ENCODE peak calls at places on chromosomes 16 and 17, in seven cellular contexts. L, M, Y, V, D, C and S are unnamed samples.
A peak's percentile ranks its signal among the peaks of the same experiment; 100 is the strongest.

GRCh38 chr16:2532494-2533141 is 1.4 kb upstream of the CEMP1 start:
- DNase-seq in L (no peak), M (peak; percentile 89), Y (peak; percentile 53), V (peak; percentile 53), D (peak; percentile 54), C (no peak), S (peak; percentile 75)

GRCh38 chr17:77096570-77097214 is 44.1 kb upstream of the SEC14L1 start:
- DNase-seq in L (no peak), M (no peak), Y (peak; percentile 26), V (peak; percentile 47), D (no peak), C (no peak), S (peak; percentile 52)

GRCh38 chr16:24508614-24509013 is 30.8 kb upstream of the RBBP6 start:
- DNase-seq in L (peak; percentile 62), M (no peak), Y (peak; percentile 71), V (no peak), D (no peak), C (peak; percentile 26), S (no peak)

GRCh38 chr17:50696365-50696879 is 11.3 kb downstream of the ANKRD40 start:
- DNase-seq in L (no peak), M (no peak), Y (no peak), V (no peak), D (no peak), C (no peak), S (no peak)

GRCh38 chr16:9316615-9317014 is 225.2 kb downstream of the HAPSTR1 start:
- DNase-seq in L (no peak), M (no peak), Y (no peak), V (no peak), D (no peak), C (no peak), S (no peak)

GRCh38 chr17:47708864-47709541 is 15.0 kb downstream of the TBKBP1 start:
- DNase-seq in L (no peak), M (no peak), Y (no peak), V (no peak), D (no peak), C (no peak), S (no peak)

GRCh38 chr16:919658-920631 is 50.8 kb downstream of the LMF1 start:
- DNase-seq in L (no peak), M (no peak), Y (no peak), V (no peak), D (no peak), C (no peak), S (no peak)

GRCh38 chr17:61253293-61253801 is 146.3 kb upstream of the TBX2 start:
- DNase-seq in L (no peak), M (no peak), Y (no peak), V (no peak), D (no peak), C (no peak), S (no peak)

GRCh38 chr17:75750661-75751423 is 14.2 kb downstream of the GALK1 start:
- DNase-seq in L (no peak), M (no peak), Y (no peak), V (no peak), D (no peak), C (no peak), S (no peak)

GRCh38 chr16:89437991-89438390 is 52.4 kb downstream of the ANKRD11 start:
- DNase-seq in L (no peak), M (no peak), Y (no peak), V (no peak), D (no peak), C (no peak), S (no peak)

GRCh38 chr16:50300942-50301625 is 34.7 kb downstream of the ADCY7 start:
- DNase-seq in L (no peak), M (peak; percentile 42), Y (no peak), V (no peak), D (no peak), C (no peak), S (no peak)

GRCh38 chr17:64399071-64399766 is 8.6 kb upstream of the PECAM1 start:
- DNase-seq in L (no peak), M (no peak), Y (peak; percentile 50), V (no peak), D (no peak), C (no peak), S (no peak)

GRCh38 chr17:41666336-41666680 is 22.4 kb upstream of the EIF1 start:
- DNase-seq in L (no peak), M (no peak), Y (peak; percentile 59), V (peak; percentile 78), D (peak; percentile 63), C (no peak), S (peak; percentile 53)

GRCh38 chr17:73396429-73397277 is 84.9 kb upstream of the CDC42EP4 start:
- DNase-seq in L (no peak), M (no peak), Y (no peak), V (no peak), D (no peak), C (no peak), S (no peak)

GRCh38 chr16:65285128-65286120 is 163.6 kb upstream of the CDH11 start:
- DNase-seq in L (no peak), M (no peak), Y (no peak), V (no peak), D (no peak), C (no peak), S (no peak)

GRCh38 chr17:57819273-57819672 is 30.6 kb downstream of the MRPS23 start:
- DNase-seq in L (no peak), M (no peak), Y (peak; percentile 83), V (no peak), D (no peak), C (no peak), S (no peak)

GRCh38 chr16:82801361-82801760 is 174.6 kb downstream of the CDH13 start:
- DNase-seq in L (peak; percentile 48), M (no peak), Y (peak; percentile 32), V (no peak), D (peak; percentile 5), C (no peak), S (no peak)

GRCh38 chr16:69406780-69407331 is 17.6 kb upstream of the CYB5B start:
- DNase-seq in L (no peak), M (no peak), Y (no peak), V (no peak), D (no peak), C (no peak), S (no peak)

GRCh38 chr17:45372325-45372869 is 55.6 kb upstream of the MAP3K14 start:
- DNase-seq in L (no peak), M (no peak), Y (no peak), V (no peak), D (no peak), C (no peak), S (no peak)

GRCh38 chr16:87627542-87628245 is 25.4 kb downstream of the JPH3 start:
- DNase-seq in L (no peak), M (no peak), Y (no peak), V (no peak), D (no peak), C (no peak), S (no peak)

GRCh38 chr16:68488559-68488958 is 40.3 kb upstream of the SMPD3 start:
- DNase-seq in L (no peak), M (no peak), Y (no peak), V (no peak), D (no peak), C (no peak), S (no peak)

GRCh38 chr16:75252946-75253911 is 1.8 kb upstream of the BCAR1 start:
- DNase-seq in L (no peak), M (no peak), Y (no peak), V (no peak), D (no peak), C (no peak), S (no peak)

GRCh38 chr17:185445-186138 is 4.1 kb upstream of the DOC2B start:
- DNase-seq in L (no peak), M (no peak), Y (peak; percentile 75), V (no peak), D (peak; percentile 51), C (no peak), S (no peak)

GRCh38 chr16:30185683-30186421 is 2.5 kb downstream of the CORO1A start:
- DNase-seq in L (no peak), M (peak; percentile 56), Y (no peak), V (peak; percentile 86), D (peak; percentile 82), C (no peak), S (peak; percentile 90)

GRCh38 chr16:19864566-19864965 is 20.1 kb downstream of the GPRC5B start:
- DNase-seq in L (no peak), M (no peak), Y (no peak), V (no peak), D (no peak), C (no peak), S (no peak)

GRCh38 chr17:48539177-48539576 is 5.7 kb downstream of the HOXB2 start:
- DNase-seq in L (no peak), M (no peak), Y (peak; percentile 85), V (no peak), D (no peak), C (no peak), S (no peak)

GRCh38 chr17:81031571-81032550 is 3.1 kb upstream of the BAIAP2 start:
- DNase-seq in L (no peak), M (no peak), Y (no peak), V (no peak), D (no peak), C (no peak), S (no peak)

GRCh38 chr17:72931635-72932034 is 160.9 kb downstream of the SLC39A11 start:
- DNase-seq in L (no peak), M (no peak), Y (no peak), V (no peak), D (no peak), C (no peak), S (peak; percentile 38)

GRCh38 chr17:40452074-40452787 is 9.0 kb downstream of the IGFBP4 start:
- DNase-seq in L (peak; percentile 83), M (peak; percentile 51), Y (no peak), V (no peak), D (no peak), C (no peak), S (no peak)

GRCh38 chr17:10171057-10171456 is 27.3 kb downstream of the GAS7 start:
- DNase-seq in L (no peak), M (no peak), Y (no peak), V (no peak), D (no peak), C (no peak), S (no peak)

GRCh38 chr17:55812323-55812722 is 61.5 kb downstream of the PCTP start:
- DNase-seq in L (no peak), M (no peak), Y (no peak), V (no peak), D (no peak), C (no peak), S (no peak)

GRCh38 chr17:60623415-60623814 is 23.4 kb downstream of the PPM1D start:
- DNase-seq in L (no peak), M (no peak), Y (no peak), V (no peak), D (no peak), C (no peak), S (no peak)

GRCh38 chr17:50787106-50787505 is 19.8 kb upstream of the ANKRD40CL start:
- DNase-seq in L (no peak), M (no peak), Y (peak; percentile 71), V (no peak), D (no peak), C (no peak), S (no peak)

GRCh38 chr16:53546988-53547391 is 44.0 kb upstream of the AKTIP start:
- DNase-seq in L (no peak), M (no peak), Y (peak; percentile 6), V (no peak), D (no peak), C (no peak), S (no peak)

GRCh38 chr17:1241904-1242303 is 28.3 kb upstream of the BHLHA9 start:
- DNase-seq in L (no peak), M (no peak), Y (no peak), V (no peak), D (no peak), C (no peak), S (no peak)

GRCh38 chr17:42288985-42289862 is 926 bp downstream of the STAT5A start:
- DNase-seq in L (no peak), M (peak; percentile 64), Y (no peak), V (peak; percentile 63), D (peak; percentile 53), C (no peak), S (peak; percentile 68)

GRCh38 chr17:75008373-75008772 is 4.1 kb upstream of the MRPL58 start:
- DNase-seq in L (no peak), M (no peak), Y (no peak), V (no peak), D (no peak), C (no peak), S (peak; percentile 44)

GRCh38 chr16:8660841-8661301 is 13.5 kb upstream of the ABAT start:
- DNase-seq in L (no peak), M (peak; percentile 68), Y (peak; percentile 65), V (peak; percentile 35), D (peak; percentile 46), C (no peak), S (peak; percentile 74)